ENCODE peak calls at places on chromosome 1, in ten cellular contexts. V, A, B, G, R, Y, L, N, P and J are unnamed samples.

GRCh38 chr1:185594786-185595410 is 139.3 kb upstream of the HMCN1 start:
- DNase-seq in R (no peak), A (no peak), Y (no peak), N (no peak), B (no peak), P (no peak), G (no peak), L (no peak), V (no peak), J (no peak)

GRCh38 chr1:168709407-168709891 is 19.6 kb downstream of the DPT start:
- DNase-seq in B (no peak), P (peak), G (no peak), L (no peak), R (no peak), Y (no peak), V (no peak), N (peak), A (peak), J (no peak)

GRCh38 chr1:218742478-218743260 is 397.5 kb downstream of the TGFB2 start:
- DNase-seq in L (no peak), R (no peak), P (peak), G (no peak), N (no peak), Y (no peak), B (no peak), A (no peak), V (no peak), J (no peak)

GRCh38 chr1:27004471-27005165 is 8.0 kb downstream of the TENT5B start:
- DNase-seq in R (no peak), Y (no peak), A (peak), G (no peak), P (peak), N (no peak), L (no peak), V (no peak), B (no peak), J (no peak)

GRCh38 chr1:58941471-58942289 is 157.8 kb upstream of the JUN start:
- DNase-seq in A (no peak), V (no peak), L (no peak), P (no peak), B (no peak), R (no peak), N (no peak), G (peak), Y (no peak), J (no peak)

GRCh38 chr1:185627136-185627535 is 107.1 kb upstream of the HMCN1 start:
- DNase-seq in G (no peak), R (no peak), V (no peak), P (no peak), N (no peak), B (no peak), A (no peak), L (no peak), Y (no peak), J (no peak)

GRCh38 chr1:212035835-212036605 is 472 bp downstream of the DTL start:
- DNase-seq in R (no peak), Y (no peak), N (no peak), P (no peak), A (no peak), B (no peak), G (no peak), V (no peak), L (no peak), J (no peak)

GRCh38 chr1:94803106-94803505 is 17.1 kb upstream of the SLC44A3 start:
- DNase-seq in P (no peak), A (no peak), Y (peak), R (no peak), G (no peak), B (no peak), N (no peak), V (no peak), L (no peak), J (no peak)

GRCh38 chr1:92095868-92096267 is 15.7 kb downstream of the BTBD8 start:
- DNase-seq in N (no peak), P (no peak), Y (no peak), V (no peak), B (no peak), L (no peak), R (no peak), G (no peak), A (no peak), J (no peak)

GRCh38 chr1:42963378-42964005 is 4.8 kb upstream of the SLC2A1 start:
- DNase-seq in B (no peak), N (no peak), R (no peak), A (peak), G (no peak), V (no peak), L (no peak), Y (no peak), P (no peak), J (no peak)

GRCh38 chr1:145747398-145748247 is 28.3 kb downstream of the CD160 start:
- DNase-seq in G (no peak), B (no peak), R (no peak), Y (no peak), N (no peak), L (no peak), P (no peak), A (no peak), V (no peak), J (no peak)